ENCODE peak calls at places on chromosomes 6 and 20, in ten cellular contexts. One of them, this sample, is unnamed.

GRCh38 chr6:7971499-7971898 is 60.9 kb upstream of the TXNDC5 start:
- DNase-seq in uterus: no peak
- DNase-seq in CD8-positive, alpha-beta memory T cell: no peak
- DNase-seq in Caco-2: no peak
- DNase-seq in stomach: no peak
- DNase-seq in BE2C: no peak
- DNase-seq in neuronal stem cell: no peak
- DNase-seq in adipocyte: no peak
- DNase-seq in SK-N-SH: no peak
- DNase-seq in Peyer's patch: no peak
- DNase-seq in this sample: no peak

GRCh38 chr6:25585225-25585624 is 66.8 kb upstream of the SCGN start:
- DNase-seq in uterus: no peak
- DNase-seq in CD8-positive, alpha-beta memory T cell: no peak
- DNase-seq in Caco-2: no peak
- DNase-seq in stomach: no peak
- DNase-seq in BE2C: no peak
- DNase-seq in neuronal stem cell: no peak
- DNase-seq in adipocyte: no peak
- DNase-seq in SK-N-SH: no peak
- DNase-seq in Peyer's patch: no peak
- DNase-seq in this sample: no peak

GRCh38 chr6:50959081-50959641 is 140.5 kb downstream of the TFAP2B start:
- DNase-seq in uterus: no peak
- DNase-seq in CD8-positive, alpha-beta memory T cell: no peak
- DNase-seq in Caco-2: no peak
- DNase-seq in stomach: no peak
- DNase-seq in BE2C: peak; percentile 16
- DNase-seq in neuronal stem cell: no peak
- DNase-seq in adipocyte: no peak
- DNase-seq in SK-N-SH: peak; percentile 23
- DNase-seq in Peyer's patch: no peak
- DNase-seq in this sample: no peak

GRCh38 chr20:34500823-34501222 is 15.4 kb upstream of the DYNLRB1 start:
- DNase-seq in uterus: no peak
- DNase-seq in CD8-positive, alpha-beta memory T cell: no peak
- DNase-seq in Caco-2: no peak
- DNase-seq in stomach: no peak
- DNase-seq in BE2C: no peak
- DNase-seq in neuronal stem cell: no peak
- DNase-seq in adipocyte: no peak
- DNase-seq in SK-N-SH: no peak
- DNase-seq in Peyer's patch: no peak
- DNase-seq in this sample: no peak

GRCh38 chr6:13053080-13053479 is 275.3 kb downstream of the TBC1D7 start:
- DNase-seq in uterus: no peak
- DNase-seq in CD8-positive, alpha-beta memory T cell: no peak
- DNase-seq in Caco-2: no peak
- DNase-seq in stomach: no peak
- DNase-seq in BE2C: no peak
- DNase-seq in neuronal stem cell: no peak
- DNase-seq in adipocyte: no peak
- DNase-seq in SK-N-SH: no peak
- DNase-seq in Peyer's patch: no peak
- DNase-seq in this sample: no peak

GRCh38 chr6:138682722-138683521 is 90.6 kb upstream of the CCDC28A start:
- DNase-seq in uterus: no peak
- DNase-seq in CD8-positive, alpha-beta memory T cell: no peak
- DNase-seq in Caco-2: no peak
- DNase-seq in stomach: no peak
- DNase-seq in BE2C: no peak
- DNase-seq in neuronal stem cell: no peak
- DNase-seq in adipocyte: peak; percentile 30
- DNase-seq in SK-N-SH: no peak
- DNase-seq in Peyer's patch: no peak
- DNase-seq in this sample: no peak

GRCh38 chr20:2659547-2659946 is 4.5 kb downstream of the IDH3B start:
- DNase-seq in uterus: no peak
- DNase-seq in CD8-positive, alpha-beta memory T cell: no peak
- DNase-seq in Caco-2: no peak
- DNase-seq in stomach: no peak
- DNase-seq in BE2C: no peak
- DNase-seq in neuronal stem cell: no peak
- DNase-seq in adipocyte: no peak
- DNase-seq in SK-N-SH: no peak
- DNase-seq in Peyer's patch: no peak
- DNase-seq in this sample: no peak

GRCh38 chr20:19138758-19139157 is 73.7 kb upstream of the SLC24A3 start:
- DNase-seq in uterus: no peak
- DNase-seq in CD8-positive, alpha-beta memory T cell: no peak
- DNase-seq in Caco-2: no peak
- DNase-seq in stomach: no peak
- DNase-seq in BE2C: no peak
- DNase-seq in neuronal stem cell: no peak
- DNase-seq in adipocyte: no peak
- DNase-seq in SK-N-SH: no peak
- DNase-seq in Peyer's patch: no peak
- DNase-seq in this sample: no peak

GRCh38 chr6:132202569-132202968 is 198.7 kb downstream of the MOXD1 start:
- DNase-seq in uterus: no peak
- DNase-seq in CD8-positive, alpha-beta memory T cell: no peak
- DNase-seq in Caco-2: no peak
- DNase-seq in stomach: no peak
- DNase-seq in BE2C: no peak
- DNase-seq in neuronal stem cell: no peak
- DNase-seq in adipocyte: peak; percentile 91
- DNase-seq in SK-N-SH: no peak
- DNase-seq in Peyer's patch: no peak
- DNase-seq in this sample: no peak

GRCh38 chr6:110363748-110364147 is 5.6 kb upstream of the METTL24 start:
- DNase-seq in uterus: no peak
- DNase-seq in CD8-positive, alpha-beta memory T cell: no peak
- DNase-seq in Caco-2: no peak
- DNase-seq in stomach: no peak
- DNase-seq in BE2C: no peak
- DNase-seq in neuronal stem cell: no peak
- DNase-seq in adipocyte: no peak
- DNase-seq in SK-N-SH: no peak
- DNase-seq in Peyer's patch: no peak
- DNase-seq in this sample: no peak

GRCh38 chr6:63968650-63969049 is 333.0 kb downstream of the PHF3 start:
- DNase-seq in uterus: no peak
- DNase-seq in CD8-positive, alpha-beta memory T cell: no peak
- DNase-seq in Caco-2: no peak
- DNase-seq in stomach: no peak
- DNase-seq in BE2C: no peak
- DNase-seq in neuronal stem cell: no peak
- DNase-seq in adipocyte: no peak
- DNase-seq in SK-N-SH: no peak
- DNase-seq in Peyer's patch: no peak
- DNase-seq in this sample: no peak

GRCh38 chr6:63859520-63859919 is 223.9 kb downstream of the PHF3 start:
- DNase-seq in uterus: no peak
- DNase-seq in CD8-positive, alpha-beta memory T cell: no peak
- DNase-seq in Caco-2: no peak
- DNase-seq in stomach: no peak
- DNase-seq in BE2C: no peak
- DNase-seq in neuronal stem cell: no peak
- DNase-seq in adipocyte: no peak
- DNase-seq in SK-N-SH: no peak
- DNase-seq in Peyer's patch: no peak
- DNase-seq in this sample: no peak

DNA sequence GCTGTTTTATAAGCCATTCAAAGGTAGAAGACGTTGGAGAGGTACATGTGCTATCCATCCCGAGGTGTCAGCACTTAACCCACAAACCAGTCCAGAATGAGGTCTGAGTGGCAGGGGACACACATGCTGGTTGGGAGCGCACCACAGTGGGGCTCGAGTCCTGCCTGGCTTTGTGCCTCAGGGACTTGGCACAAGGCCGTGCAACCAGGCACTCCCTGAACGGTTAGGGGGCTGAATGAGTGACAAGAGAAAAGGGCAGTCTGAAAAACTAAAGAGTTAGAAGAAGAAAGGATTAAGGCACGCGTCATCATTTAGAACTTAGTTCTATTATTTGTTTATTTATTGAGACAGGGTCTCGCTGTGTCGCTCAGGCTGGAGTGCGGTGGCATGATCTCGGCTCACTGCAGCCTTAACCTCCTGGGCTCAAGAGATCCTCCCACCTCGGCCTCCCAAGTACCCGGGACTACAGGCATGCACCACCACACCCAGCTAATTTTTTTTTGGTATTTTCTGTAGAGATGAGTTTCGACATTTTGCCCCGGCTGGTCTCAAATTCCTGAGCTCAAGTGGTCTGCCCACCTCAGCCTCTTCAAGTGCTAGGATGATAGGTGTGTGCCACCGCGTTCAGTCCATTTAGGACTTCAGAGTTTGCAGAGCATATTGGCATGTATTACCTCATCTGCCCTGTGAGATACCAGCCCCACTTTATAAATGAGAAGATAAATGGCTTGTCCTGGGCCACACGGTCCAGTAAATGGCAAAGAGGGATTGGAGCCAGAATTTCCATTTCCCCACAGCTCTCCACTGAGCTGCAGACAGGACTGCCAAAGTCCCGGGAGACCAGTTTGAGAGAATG is 47.4 kb upstream of the IRF4 start:
- DNase-seq in uterus: no peak
- DNase-seq in CD8-positive, alpha-beta memory T cell: no peak
- DNase-seq in Caco-2: no peak
- DNase-seq in stomach: no peak
- DNase-seq in BE2C: no peak
- DNase-seq in neuronal stem cell: no peak
- DNase-seq in adipocyte: no peak
- DNase-seq in SK-N-SH: no peak
- DNase-seq in Peyer's patch: no peak
- DNase-seq in this sample: peak; percentile 79
- H3K9me3 ChIP-seq in uterus: no peaks in the 10 kb centered on the region
- H3K9me3 ChIP-seq in CD8-positive, alpha-beta memory T cell: no peaks in the 10 kb centered on the region
- H3K9me3 ChIP-seq in Caco-2: no peaks in the 10 kb centered on the region
- H3K9me3 ChIP-seq in stomach: no peaks in the 10 kb centered on the region
- H3K9me3 ChIP-seq in BE2C: peaks cover 4% of the 10 kb centered on the region
- H3K9me3 ChIP-seq in neuronal stem cell: peaks cover 48% of the 10 kb centered on the region
- H3K9me3 ChIP-seq in adipocyte: no peaks in the 10 kb centered on the region
- H3K9me3 ChIP-seq in SK-N-SH: no peaks in the 10 kb centered on the region
- H3K9me3 ChIP-seq in Peyer's patch: no peaks in the 10 kb centered on the region
- H3K9me3 ChIP-seq in this sample: no peaks in the 10 kb centered on the region

GRCh38 chr20:24004470-24004869 is 15.9 kb upstream of the GGTLC1 start:
- DNase-seq in uterus: no peak
- DNase-seq in CD8-positive, alpha-beta memory T cell: no peak
- DNase-seq in Caco-2: no peak
- DNase-seq in stomach: no peak
- DNase-seq in BE2C: no peak
- DNase-seq in neuronal stem cell: no peak
- DNase-seq in adipocyte: no peak
- DNase-seq in SK-N-SH: no peak
- DNase-seq in Peyer's patch: no peak
- DNase-seq in this sample: peak; percentile 47
- H3K4me1 ChIP-seq in uterus: no peaks in the 10 kb centered on the region
- H3K4me1 ChIP-seq in CD8-positive, alpha-beta memory T cell: no peaks in the 10 kb centered on the region
- H3K4me1 ChIP-seq in Caco-2: no peaks in the 10 kb centered on the region
- H3K4me1 ChIP-seq in stomach: no peaks in the 10 kb centered on the region
- H3K4me1 ChIP-seq in BE2C: no peaks in the 10 kb centered on the region
- H3K4me1 ChIP-seq in neuronal stem cell: no peaks in the 10 kb centered on the region
- H3K4me1 ChIP-seq in adipocyte: peaks cover 8% of the 10 kb centered on the region
- H3K4me1 ChIP-seq in SK-N-SH: no peaks in the 10 kb centered on the region
- H3K4me1 ChIP-seq in Peyer's patch: no peaks in the 10 kb centered on the region
- H3K4me1 ChIP-seq in this sample: no peaks in the 10 kb centered on the region

DNA sequence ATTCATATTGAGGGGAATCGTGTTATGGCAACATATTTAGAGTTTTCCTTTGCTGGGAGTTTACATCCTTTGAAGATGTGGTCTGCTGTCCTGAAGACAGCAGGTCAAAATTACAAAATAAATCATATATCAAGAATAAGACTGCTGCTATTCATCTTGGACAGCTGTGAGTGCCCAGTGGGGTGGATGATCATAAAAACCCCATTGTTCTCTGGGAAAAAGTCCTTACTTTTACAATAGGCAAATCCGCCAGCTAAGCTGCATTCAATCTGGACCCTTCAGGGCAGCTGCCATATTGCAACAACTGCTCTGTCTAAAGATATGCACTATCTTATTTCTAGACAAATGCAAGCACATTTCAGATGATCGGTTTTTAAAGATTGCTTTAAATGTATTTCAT is 19.4 kb downstream of the CASS4 start:
- DNase-seq in uterus: no peak
- DNase-seq in CD8-positive, alpha-beta memory T cell: no peak
- DNase-seq in Caco-2: no peak
- DNase-seq in stomach: no peak
- DNase-seq in BE2C: no peak
- DNase-seq in neuronal stem cell: no peak
- DNase-seq in adipocyte: no peak
- DNase-seq in SK-N-SH: no peak
- DNase-seq in Peyer's patch: no peak
- DNase-seq in this sample: no peak
- H3K4me3 ChIP-seq in uterus: no peak overlapping the region
- H3K4me3 ChIP-seq in CD8-positive, alpha-beta memory T cell: no peak overlapping the region
- H3K4me3 ChIP-seq in Caco-2: no peak overlapping the region
- H3K4me3 ChIP-seq in stomach: no peak overlapping the region
- H3K4me3 ChIP-seq in BE2C: no peak overlapping the region
- H3K4me3 ChIP-seq in neuronal stem cell: no peak overlapping the region
- H3K4me3 ChIP-seq in adipocyte: no peak overlapping the region
- H3K4me3 ChIP-seq in SK-N-SH: no peak overlapping the region
- H3K4me3 ChIP-seq in Peyer's patch: no peak overlapping the region
- H3K4me3 ChIP-seq in this sample: no peak overlapping the region

GRCh38 chr6:169009658-169010057 is 244.0 kb downstream of the THBS2 start:
- DNase-seq in uterus: no peak
- DNase-seq in CD8-positive, alpha-beta memory T cell: no peak
- DNase-seq in Caco-2: no peak
- DNase-seq in stomach: no peak
- DNase-seq in BE2C: no peak
- DNase-seq in neuronal stem cell: no peak
- DNase-seq in adipocyte: no peak
- DNase-seq in SK-N-SH: no peak
- DNase-seq in Peyer's patch: no peak
- DNase-seq in this sample: no peak

GRCh38 chr6:169016758-169017157 is 236.9 kb downstream of the THBS2 start:
- DNase-seq in uterus: no peak
- DNase-seq in CD8-positive, alpha-beta memory T cell: no peak
- DNase-seq in Caco-2: no peak
- DNase-seq in stomach: no peak
- DNase-seq in BE2C: no peak
- DNase-seq in neuronal stem cell: no peak
- DNase-seq in adipocyte: no peak
- DNase-seq in SK-N-SH: no peak
- DNase-seq in Peyer's patch: no peak
- DNase-seq in this sample: no peak

GRCh38 chr6:169019111-169019510 is 234.5 kb downstream of the THBS2 start:
- DNase-seq in uterus: no peak
- DNase-seq in CD8-positive, alpha-beta memory T cell: no peak
- DNase-seq in Caco-2: no peak
- DNase-seq in stomach: no peak
- DNase-seq in BE2C: no peak
- DNase-seq in neuronal stem cell: no peak
- DNase-seq in adipocyte: no peak
- DNase-seq in SK-N-SH: no peak
- DNase-seq in Peyer's patch: no peak
- DNase-seq in this sample: no peak

GRCh38 chr6:169019727-169020491 is 233.7 kb downstream of the THBS2 start:
- DNase-seq in uterus: no peak
- DNase-seq in CD8-positive, alpha-beta memory T cell: no peak
- DNase-seq in Caco-2: no peak
- DNase-seq in stomach: no peak
- DNase-seq in BE2C: no peak
- DNase-seq in neuronal stem cell: no peak
- DNase-seq in adipocyte: no peak
- DNase-seq in SK-N-SH: no peak
- DNase-seq in Peyer's patch: no peak
- DNase-seq in this sample: no peak

GRCh38 chr6:169014681-169015080 is 239.0 kb downstream of the THBS2 start:
- DNase-seq in uterus: no peak
- DNase-seq in CD8-positive, alpha-beta memory T cell: no peak
- DNase-seq in Caco-2: no peak
- DNase-seq in stomach: no peak
- DNase-seq in BE2C: no peak
- DNase-seq in neuronal stem cell: no peak
- DNase-seq in adipocyte: no peak
- DNase-seq in SK-N-SH: no peak
- DNase-seq in Peyer's patch: no peak
- DNase-seq in this sample: no peak
- H3K9me3 ChIP-seq in uterus: no peaks in the 10 kb centered on the region
- H3K9me3 ChIP-seq in CD8-positive, alpha-beta memory T cell: no peaks in the 10 kb centered on the region
- H3K9me3 ChIP-seq in Caco-2: no peaks in the 10 kb centered on the region
- H3K9me3 ChIP-seq in stomach: peaks cover 5% of the 10 kb centered on the region
- H3K9me3 ChIP-seq in BE2C: no peaks in the 10 kb centered on the region
- H3K9me3 ChIP-seq in neuronal stem cell: peaks cover 2% of the 10 kb centered on the region
- H3K9me3 ChIP-seq in adipocyte: peaks cover 13% of the 10 kb centered on the region
- H3K9me3 ChIP-seq in SK-N-SH: peaks cover 6% of the 10 kb centered on the region
- H3K9me3 ChIP-seq in Peyer's patch: no peaks in the 10 kb centered on the region
- H3K9me3 ChIP-seq in this sample: peaks cover 24% of the 10 kb centered on the region